ENCODE peak calls at places on chromosomes 4 and X, in eight cellular contexts. D is stimulated activated CD4-positive, alpha-beta T cell treated with anti-CD3 and anti-CD28 coated beads, Interleukin-2, amount 100 ng/mL, for 48 hours; T is stimulated activated CD8-positive, alpha-beta memory T cell treated with anti-CD3 and anti-CD28 coated beads, Interleukin-4, amount 100 ng/mL, for 48 hours; Z is GM13976; B is MG63; Q is HFFc6; O is endothelial cell of umbilical vein; E is left colon. A is an unnamed sample.

GRCh38 chr4:7207791-7208231 is 15.5 kb downstream of the SORCS2 start:
- DNase-seq in B (no peak), T (no peak), D (no peak), Q (no peak), O (no peak), Z (no peak), E (no peak), A (no peak)

GRCh38 chrX:103157511-103158316 is 57.2 kb upstream of the BEX4 start:
- DNase-seq in O (peak), D (peak), T (peak), Z (peak), B (no peak), E (peak), Q (peak), A (peak)

GRCh38 chr4:119020158-119020557 is 115.5 kb upstream of the MYOZ2 start:
- DNase-seq in Z (no peak), E (no peak), Q (peak), O (no peak), B (no peak), T (no peak), D (no peak), A (no peak)

GRCh38 chr4:99811850-99812249 is 4.8 kb upstream of the DAPP1 start:
- DNase-seq in Z (peak), T (peak), E (peak), B (no peak), Q (peak), O (peak), D (peak), A (no peak)

GRCh38 chrX:25034889-25035288 is 19.1 kb upstream of the ARX start:
- DNase-seq in B (no peak), E (no peak), D (no peak), Q (no peak), T (no peak), O (no peak), Z (no peak), A (no peak)

GRCh38 chrX:19839770-19840254 is 47.6 kb downstream of the SH3KBP1 start:
- DNase-seq in O (no peak), Q (no peak), D (no peak), B (no peak), E (no peak), T (no peak), Z (no peak), A (no peak)

GRCh38 chr4:57193996-57194675 is 84.0 kb upstream of the IGFBP7 start:
- DNase-seq in Z (no peak), E (no peak), O (no peak), B (no peak), T (no peak), D (no peak), Q (no peak), A (no peak)

GRCh38 chr4:152045781-152046571 is 285.2 kb upstream of the GATB start:
- DNase-seq in O (peak), D (peak), B (no peak), Z (peak), T (peak), E (peak), Q (no peak), A (peak)

GRCh38 chrX:70133303-70134115 is at the start of gene IGBP1:
- DNase-seq in D (peak), E (peak), T (peak), B (peak), Q (peak), Z (peak), O (peak), A (peak)

GRCh38 chr4:7358100-7358735 is 76.5 kb downstream of the PSAPL1 start:
- DNase-seq in T (no peak), E (no peak), D (no peak), Z (no peak), Q (peak), O (peak), B (peak), A (peak)

GRCh38 chrX:40471965-40472648 is 108.7 kb upstream of the ATP6AP2 start:
- DNase-seq in T (peak), O (peak), Z (peak), E (peak), B (peak), D (no peak), Q (peak), A (peak)

GRCh38 chr4:3660086-3660927 is 105.9 kb upstream of the ADRA2C start:
- DNase-seq in B (peak), E (no peak), Z (no peak), D (no peak), T (no peak), O (no peak), Q (no peak), A (no peak)

GRCh38 chr4:152513078-152513477 is 22.8 kb downstream of the FBXW7 start:
- DNase-seq in B (no peak), E (no peak), D (no peak), O (no peak), T (no peak), Q (no peak), Z (no peak), A (no peak)

GRCh38 chr4:60683357-60683756 is 516.8 kb upstream of the ADGRL3 start:
- DNase-seq in Z (no peak), T (no peak), O (no peak), E (no peak), D (no peak), B (peak), Q (peak), A (no peak)

GRCh38 chr4:61773655-61774245 is 573.6 kb downstream of the ADGRL3 start:
- DNase-seq in Q (no peak), E (no peak), Z (no peak), O (no peak), B (no peak), T (no peak), D (no peak), A (no peak)

GRCh38 chr4:6568689-6569332 is 6.2 kb upstream of the MAN2B2 start:
- DNase-seq in E (no peak), T (no peak), O (no peak), Q (peak), D (no peak), Z (no peak), B (peak), A (no peak)

GRCh38 chrX:126165721-126166401 is at the start of gene DCAF12L2:
- DNase-seq in Z (peak), T (no peak), O (no peak), D (no peak), E (no peak), B (peak), Q (no peak), A (no peak)

GRCh38 chr4:98890698-98891097 is 38.2 kb downstream of the EIF4E start:
- DNase-seq in O (peak), Q (peak), B (no peak), E (no peak), Z (no peak), D (no peak), T (no peak), A (no peak)

GRCh38 chr4:109256847-109257246 is 45.6 kb downstream of the COL25A1 start:
- DNase-seq in B (no peak), Z (no peak), D (no peak), Q (no peak), T (no peak), O (no peak), E (no peak), A (no peak)

GRCh38 chr4:120261117-120261516 is 194.5 kb upstream of the MAD2L1 start:
- DNase-seq in E (no peak), Z (no peak), D (no peak), B (no peak), O (no peak), Q (no peak), T (no peak), A (no peak)